ENCODE peak calls at places on chromosomes 3 and 15, in eight cellular contexts. P is WTC11, R is thyroid gland, I is NCI-H524, W is dorsolateral prefrontal cortex, G is BE2C, T is EH, K is HepG2. C is an unnamed sample.

GRCh38 chr15:92884459-92884812 is 15.7 kb upstream of the CHD2 start:
- DNase-seq in W (no peak), K (no peak), R (no peak), P (no peak), G (no peak), T (no peak), I (no peak), C (no peak)

GRCh38 chr15:92749172-92749571 is 93.6 kb upstream of the FAM174B start:
- DNase-seq in I (no peak), W (no peak), P (no peak), T (no peak), R (no peak), G (no peak), K (no peak), C (no peak)

GRCh38 chr15:92101706-92102434 is 248.4 kb downstream of the SLCO3A1 start:
- DNase-seq in P (no peak), G (no peak), T (no peak), R (no peak), K (no peak), W (no peak), I (no peak), C (no peak)

GRCh38 chr3:114179575-114179974 is 723 bp upstream of the DRD3 start:
- DNase-seq in P (peak), R (no peak), K (peak), T (peak), W (peak), I (peak), G (peak), C (no peak)

GRCh38 chr3:191774485-191774884 is 313.5 kb downstream of the PYDC2 start:
- DNase-seq in T (peak), R (no peak), K (no peak), P (no peak), I (no peak), G (no peak), W (no peak), C (no peak)

GRCh38 chr3:45124379-45124778 is 21.8 kb downstream of the CDCP1 start:
- DNase-seq in T (peak), P (no peak), R (no peak), W (no peak), G (no peak), I (no peak), K (no peak), C (no peak)

GRCh38 chr15:35657679-35658201 is 111.8 kb upstream of the DPH6 start:
- DNase-seq in R (no peak), K (no peak), G (no peak), I (no peak), P (no peak), T (peak), W (no peak), C (no peak)

GRCh38 chr3:57179580-57180410 is 14.6 kb upstream of the IL17RD start:
- DNase-seq in W (no peak), T (peak), P (no peak), I (peak), R (peak), G (no peak), K (peak), C (no peak)

GRCh38 chr15:98548172-98548971 is 100.0 kb upstream of the IGF1R start:
- DNase-seq in I (peak), K (no peak), P (peak), T (peak), W (peak), G (no peak), R (peak), C (peak)

GRCh38 chr3:129249284-129250065 is at the start of gene COPG1:
- DNase-seq in G (peak), R (peak), K (peak), W (peak), P (peak), I (peak), T (peak), C (peak)

GRCh38 chr3:128329491-128330300 is 137.0 kb downstream of the DNAJB8 start:
- DNase-seq in W (no peak), T (peak), I (no peak), R (no peak), P (no peak), G (peak), K (no peak), C (no peak)

GRCh38 chr15:20356444-20357138 is 185.0 kb downstream of the GOLGA6L6 start:
- DNase-seq in K (peak), I (no peak), P (peak), T (no peak), R (peak), W (peak), G (no peak), C (peak)

GRCh38 chr3:71495708-71496472 is 87.6 kb downstream of the FOXP1 start:
- DNase-seq in I (no peak), R (no peak), K (peak), W (no peak), P (no peak), T (peak), G (no peak), C (no peak)

GRCh38 chr3:134378384-134378783 is 4.1 kb upstream of the AMOTL2 start:
- DNase-seq in I (no peak), K (peak), R (peak), T (peak), W (no peak), G (peak), P (peak), C (peak)

GRCh38 chr3:129632556-129632955 is 26.1 kb upstream of the PLXND1 start:
- DNase-seq in K (no peak), T (no peak), W (no peak), I (no peak), G (no peak), P (no peak), R (no peak), C (no peak)

GRCh38 chr15:71275098-71275497 is 159.8 kb downstream of the THSD4 start:
- DNase-seq in P (no peak), R (no peak), I (no peak), K (no peak), G (no peak), T (peak), W (no peak), C (no peak)

GRCh38 chr3:11238880-11239279 is 33.3 kb upstream of the ATG7 start:
- DNase-seq in K (no peak), I (no peak), R (no peak), P (no peak), G (no peak), T (peak), W (no peak), C (no peak)

GRCh38 chr15:26628071-26628470 is 144.8 kb downstream of the GABRB3 start:
- DNase-seq in G (no peak), I (no peak), P (no peak), W (no peak), T (no peak), K (no peak), R (no peak), C (no peak)

GRCh38 chr15:62495670-62496328 is 330.7 kb upstream of the C2CD4B start:
- DNase-seq in I (no peak), G (peak), R (peak), T (peak), W (peak), K (no peak), P (no peak), C (no peak)

GRCh38 chr3:62696011-62696410 is 179.2 kb downstream of the CADPS start:
- DNase-seq in W (no peak), T (no peak), I (no peak), K (no peak), G (no peak), R (no peak), P (no peak), C (no peak)

GRCh38 chr15:77966540-77967290 is 110.8 kb downstream of the TBC1D2B start:
- DNase-seq in T (peak), G (no peak), K (peak), W (peak), P (peak), I (no peak), R (peak), C (peak)

GRCh38 chr15:81071130-81071529 is 62.9 kb upstream of the CFAP161 start:
- DNase-seq in W (no peak), K (no peak), I (no peak), P (no peak), R (no peak), T (peak), G (no peak), C (no peak)

GRCh38 chr15:44584162-44584749 is 47.3 kb downstream of the EIF3J start:
- DNase-seq in W (no peak), T (peak), R (peak), G (peak), P (peak), I (peak), K (peak), C (peak)